ENCODE peak calls at places on chromosomes 4 and X, in six cellular contexts. Y is neural progenitor cell, V is MM.1S, O is hepatocyte, F is HCT116, G is PC-3. S is an unnamed sample. For H3K9me3, the result is how much of the 10 kb centered on the place peaks cover.

GRCh38 chrX:121733514-121733913 is 686.1 kb downstream of the GLUD2 start:
- DNase-seq in Y (no peak), V (no peak), O (no peak), F (no peak), G (peak), S (peak)

GRCh38 chr4:8723222-8723980 is 130.8 kb downstream of the CPZ start:
- DNase-seq in Y (no peak), V (no peak), O (no peak), F (no peak), G (no peak), S (no peak)

GRCh38 chr4:146654976-146655761 is 16.5 kb downstream of the POU4F2 start:
- DNase-seq in Y (peak), V (no peak), O (peak), F (no peak), G (no peak), S (peak)

GRCh38 chr4:105634402-105634801 is 74.1 kb downstream of the INTS12 start:
- DNase-seq in Y (no peak), V (peak), O (no peak), F (no peak), G (no peak), S (no peak)

GRCh38 chr4:27836505-27836904 is 975.9 kb downstream of the STIM2 start:
- DNase-seq in Y (no peak), V (no peak), O (no peak), F (no peak), G (no peak), S (no peak)

GRCh38 chrX:70453024-70453618 is 8.5 kb downstream of the DLG3 start:
- DNase-seq in Y (no peak), V (no peak), O (no peak), F (no peak), G (no peak), S (no peak)

GRCh38 chrX:75131973-75132627 is 24.0 kb downstream of the ABCB7 start:
- DNase-seq in Y (peak), V (no peak), O (no peak), F (no peak), G (no peak), S (no peak)

GRCh38 chr4:102586644-102587021 is 85.5 kb downstream of the NFKB1 start:
- DNase-seq in Y (no peak), V (peak), O (no peak), F (no peak), G (no peak), S (no peak)

GRCh38 chrX:2325076-2325784 is 175.5 kb downstream of the DHRSX start:
- DNase-seq in Y (no peak), V (no peak), O (no peak), F (no peak), G (no peak), S (no peak)

GRCh38 chrX:151753313-151754041 is 18.9 kb downstream of the CNGA2 start:
- DNase-seq in Y (peak), V (peak), O (peak), F (peak), G (peak), S (peak)

GRCh38 chrX:51759055-51759454 is 15.8 kb downstream of the GSPT2 start:
- DNase-seq in Y (no peak), V (no peak), O (no peak), F (no peak), G (no peak), S (no peak)

GRCh38 chr4:103482893-103483292 is 236.9 kb downstream of the TACR3 start:
- DNase-seq in Y (no peak), V (no peak), O (no peak), F (no peak), G (no peak), S (no peak)

GRCh38 chrX:70436380-70436779 is 8.3 kb upstream of the DLG3 start:
- DNase-seq in Y (peak), V (no peak), O (no peak), F (no peak), G (no peak), S (peak)

GRCh38 chr4:143768007-143768591 is 67.6 kb upstream of the FREM3 start:
- DNase-seq in Y (no peak), V (no peak), O (no peak), F (peak), G (peak), S (peak)

GRCh38 chr4:117700111-117700892 is 334.0 kb upstream of the NDST3 start:
- DNase-seq in Y (no peak), V (peak), O (no peak), F (peak), G (peak), S (no peak)

GRCh38 chr4:14934704-14935390 is 67.4 kb upstream of the CPEB2 start:
- DNase-seq in Y (no peak), V (no peak), O (no peak), F (no peak), G (no peak), S (no peak)

GRCh38 chr4:153465922-153466636 is at the start of gene TMEM131L:
- DNase-seq in Y (peak), V (peak), O (peak), F (peak), G (peak), S (peak)

GRCh38 chrX:152869972-152870371 is 27.9 kb upstream of the ZNF185 start:
- DNase-seq in Y (no peak), V (no peak), O (no peak), F (no peak), G (peak), S (no peak)

GRCh38 chr4:183201331-183201730 is 102.3 kb downstream of the WWC2 start:
- DNase-seq in Y (no peak), V (no peak), O (no peak), F (no peak), G (peak), S (peak)

GRCh38 chrX:40172980-40173661 is 75.4 kb upstream of the BCOR start:
- DNase-seq in Y (no peak), V (no peak), O (no peak), F (no peak), G (no peak), S (no peak)
- H3K9me3 ChIP-seq in Y (under half), V (under half), O (under half), F (under half), G (under half), S (under half)

GRCh38 chrX:115940348-115940747 is 230.2 kb upstream of the AGTR2 start:
- DNase-seq in Y (no peak), V (peak), O (no peak), F (no peak), G (no peak), S (no peak)

GRCh38 chrX:115939070-115939469 is 231.5 kb upstream of the AGTR2 start:
- DNase-seq in Y (no peak), V (peak), O (no peak), F (no peak), G (no peak), S (no peak)

GRCh38 chrX:115939636-115940160 is 230.8 kb upstream of the AGTR2 start:
- DNase-seq in Y (no peak), V (no peak), O (no peak), F (no peak), G (no peak), S (no peak)

GRCh38 chrX:115941388-115941787 is 229.2 kb upstream of the AGTR2 start:
- DNase-seq in Y (no peak), V (no peak), O (no peak), F (no peak), G (no peak), S (no peak)

DNA sequence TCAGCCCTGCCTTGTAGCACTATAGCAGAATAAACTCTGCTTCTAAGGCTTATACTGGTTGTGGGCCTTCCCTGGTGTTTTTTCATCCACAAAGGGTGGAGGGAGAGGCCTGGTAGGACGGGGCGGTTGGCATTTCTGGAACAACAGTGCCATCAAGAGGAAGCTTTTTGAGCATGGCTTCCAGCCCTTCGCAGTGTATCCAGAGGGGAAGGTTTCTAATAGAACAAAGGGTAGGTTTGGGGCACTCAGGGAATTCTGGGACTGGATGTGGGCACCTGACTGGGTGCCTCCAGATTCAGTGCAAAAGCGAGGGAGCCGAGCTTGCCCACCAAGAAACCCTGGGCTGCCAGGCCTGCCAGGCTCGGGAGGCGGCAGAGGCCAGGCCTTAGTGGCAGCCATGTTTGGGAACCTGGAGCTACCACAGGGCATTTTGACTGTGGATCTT is 229.6 kb upstream of the AGTR2 start:
- DNase-seq in Y (peak), V (peak), O (no peak), F (no peak), G (peak), S (peak)
- TF ChIP-seq EZH2phosphoT487 in Y (no peak), V (no peak), O (no peak), F (no peak), G (no peak), S (no peak)

GRCh38 chrX:12975670-12975965 is 708 bp downstream of the TMSB4X start:
- DNase-seq in Y (peak), V (no peak), O (no peak), F (no peak), G (peak), S (no peak)

GRCh38 chrX:12973561-12974216 is 1.2 kb upstream of the TMSB4X start:
- DNase-seq in Y (peak), V (no peak), O (no peak), F (no peak), G (no peak), S (no peak)

GRCh38 chrX:12974217-12974796 is 603 bp upstream of the TMSB4X start:
- DNase-seq in Y (peak), V (no peak), O (peak), F (no peak), G (peak), S (peak)

GRCh38 chrX:12975999-12976558 is 1.2 kb downstream of the TMSB4X start:
- DNase-seq in Y (peak), V (peak), O (peak), F (no peak), G (peak), S (peak)

GRCh38 chrX:12974797-12975669 is at the start of gene TMSB4X:
- DNase-seq in Y (peak), V (peak), O (peak), F (no peak), G (peak), S (peak)
- TF ChIP-seq EZH2 in Y (no peak), V (no peak), O (no peak), F (no peak), G (no peak), S (no peak)

GRCh38 chr4:158162637-158163036 is 10.2 kb downstream of the GASK1B start:
- DNase-seq in Y (no peak), V (no peak), O (peak), F (no peak), G (no peak), S (peak)

GRCh38 chr4:158159718-158160094 is 13.1 kb downstream of the GASK1B start:
- DNase-seq in Y (no peak), V (no peak), O (no peak), F (no peak), G (no peak), S (no peak)

GRCh38 chr4:158163941-158164665 is 8.7 kb downstream of the GASK1B start:
- DNase-seq in Y (no peak), V (no peak), O (no peak), F (no peak), G (peak), S (no peak)

GRCh38 chr4:158159054-158159717 is 13.6 kb downstream of the GASK1B start:
- DNase-seq in Y (no peak), V (peak), O (peak), F (no peak), G (peak), S (peak)

DNA sequence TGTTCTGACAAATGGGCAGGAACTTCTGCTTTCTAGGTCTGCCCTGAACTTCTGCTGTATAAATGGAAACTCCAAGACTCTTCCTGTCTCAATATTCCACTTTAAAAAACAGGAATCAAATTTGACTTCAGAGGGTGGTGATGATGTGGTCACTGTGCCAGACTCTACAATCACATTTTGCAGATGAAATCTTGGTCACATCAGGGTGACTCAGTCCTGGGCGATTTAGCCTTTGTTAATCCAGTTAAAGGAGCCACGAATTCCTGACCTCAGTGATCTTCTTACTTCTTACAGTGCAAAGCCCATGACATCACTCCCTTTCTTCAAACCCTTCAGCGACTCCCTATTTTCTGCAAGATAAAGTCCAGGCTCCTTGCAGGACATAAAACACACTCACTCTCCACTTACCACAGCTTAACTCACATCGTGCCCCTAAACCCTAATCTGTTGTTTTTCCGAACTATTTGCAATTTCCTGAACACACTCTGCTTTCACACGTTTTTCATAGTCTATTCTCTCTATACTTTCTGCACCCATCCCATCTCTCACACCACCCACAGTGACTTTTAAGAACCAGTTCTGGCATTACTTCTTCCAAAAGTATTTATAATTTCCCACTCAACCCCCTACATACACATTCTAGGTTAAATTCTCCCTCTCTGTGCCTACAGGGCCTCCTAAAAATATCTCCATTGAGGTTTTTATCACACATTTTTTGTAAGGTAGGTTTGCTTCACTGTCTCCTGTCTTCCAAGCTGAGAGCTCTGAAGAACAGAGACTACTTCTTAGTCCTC is 11.1 kb downstream of the GASK1B start:
- DNase-seq in Y (peak), V (no peak), O (peak), F (peak), G (peak), S (peak)
- H3K9me3 ChIP-seq in Y (under half), V (under half), O (under half), F (under half), G (under half), S (under half)

GRCh38 chrX:103794117-103794516 is 17.5 kb downstream of the PLP1 start:
- DNase-seq in Y (no peak), V (no peak), O (no peak), F (no peak), G (no peak), S (peak)

GRCh38 chrX:103791233-103791632 is 14.6 kb downstream of the PLP1 start:
- DNase-seq in Y (peak), V (no peak), O (no peak), F (no peak), G (no peak), S (peak)

GRCh38 chrX:103793541-103793932 is 16.9 kb downstream of the PLP1 start:
- DNase-seq in Y (no peak), V (no peak), O (no peak), F (no peak), G (no peak), S (peak)

GRCh38 chrX:103792916-103793540 is 16.4 kb downstream of the PLP1 start:
- DNase-seq in Y (no peak), V (no peak), O (no peak), F (no peak), G (peak), S (peak)

GRCh38 chrX:103791826-103792458 is 15.3 kb downstream of the PLP1 start:
- DNase-seq in Y (no peak), V (no peak), O (no peak), F (no peak), G (peak), S (peak)
- TF ChIP-seq EZH2phosphoT487 in Y (no peak), V (no peak), O (no peak), F (no peak), G (no peak), S (no peak)

DNA sequence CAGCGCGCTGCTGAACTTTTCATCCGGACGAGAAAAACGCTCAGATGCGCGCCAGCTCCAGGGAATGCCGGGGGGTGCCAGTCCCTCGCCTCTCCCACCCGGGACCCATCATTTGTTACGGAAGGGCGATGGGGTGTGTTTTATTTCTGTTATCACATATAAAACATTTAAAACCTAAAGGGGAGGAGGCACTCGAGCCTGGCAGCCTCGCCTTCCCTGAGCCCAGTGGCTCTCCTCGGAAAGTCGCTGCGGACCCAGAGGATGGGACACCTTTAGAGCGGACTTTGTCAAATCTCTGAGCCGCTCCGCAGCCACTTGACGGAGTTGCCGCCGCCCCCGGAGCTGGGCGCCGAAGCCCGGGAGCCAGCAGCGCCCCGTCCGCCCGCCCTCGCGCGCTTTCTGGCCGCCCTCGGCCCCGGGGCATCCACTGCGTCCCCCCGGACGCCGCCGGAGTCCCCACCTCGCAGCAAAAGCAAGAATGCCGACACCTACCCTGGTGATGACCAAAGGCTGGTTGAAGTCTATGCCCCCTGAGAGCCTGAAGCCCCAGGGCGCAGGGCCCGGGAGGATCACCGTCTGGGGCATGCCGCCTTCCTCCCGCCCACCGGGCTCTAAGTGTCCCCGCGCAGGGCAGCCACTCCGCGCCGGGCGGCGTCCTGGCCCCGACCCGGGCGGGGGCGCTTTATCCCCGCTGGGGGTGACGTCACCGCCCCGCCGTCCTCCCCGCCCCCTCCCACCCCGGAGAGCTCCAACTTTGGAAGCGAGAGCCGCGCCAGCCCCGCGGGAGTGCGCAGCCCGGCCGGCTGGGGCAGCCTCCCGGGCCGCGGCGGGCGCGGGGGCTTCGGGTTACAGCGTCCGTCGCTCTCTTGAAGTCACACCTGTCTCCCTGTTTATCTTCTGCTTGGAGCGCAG is at the start of gene PDLIM3:
- DNase-seq in Y (peak), V (peak), O (peak), F (peak), G (no peak), S (peak)
- TF ChIP-seq EZH2 in Y (no peak), V (no peak), O (no peak), F (no peak), G (peak), S (no peak)

DNA sequence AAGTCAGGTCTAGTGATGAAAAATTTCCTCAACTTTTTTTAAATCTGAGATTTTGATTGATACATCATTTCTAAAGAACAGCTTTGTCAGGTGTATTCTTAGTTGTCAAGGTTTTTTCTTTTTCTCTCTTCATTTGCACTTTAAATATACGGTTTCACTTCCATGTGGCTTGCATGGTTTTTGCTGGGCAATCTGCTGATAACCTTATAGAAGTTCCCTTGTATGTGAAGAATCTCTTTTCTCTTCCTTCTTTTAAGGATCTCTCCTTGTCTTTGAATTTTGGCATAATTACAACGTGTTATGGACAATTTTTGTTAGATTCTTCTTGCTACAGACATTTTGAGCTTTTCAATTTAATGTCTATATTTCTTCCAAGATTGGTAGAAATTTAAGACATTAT is 76.4 kb downstream of the ZNF721 start:
- DNase-seq in Y (no peak), V (no peak), O (no peak), F (no peak), G (no peak), S (no peak)
- H3K9me3 ChIP-seq in Y (half or more), V (under half), O (half or more), F (under half), G (under half), S (under half)

GRCh38 chr4:34293459-34293858 is 1950.9 kb downstream of the ARAP2 start:
- DNase-seq in Y (no peak), V (no peak), O (no peak), F (peak), G (no peak), S (no peak)
- TF ChIP-seq EZH2phosphoT487 in Y (no peak), V (no peak), O (no peak), F (no peak), G (no peak), S (no peak)